ENCODE peak calls at places on chromosomes 4 and X, in nine cellular contexts. X is psoas muscle, Y is HFFc6, I is Calu3, O is WERI-Rb-1, A is colonic mucosa, V is left lung, M is GM20000, J is esophagus muscularis mucosa. R is an unnamed sample.
A peak's percentile ranks its signal among the peaks of the same experiment; 100 is the strongest.

GRCh38 chr4:26854701-26855100 is 5.9 kb upstream of the STIM2 start:
- DNase-seq in O (no peak), Y (no peak), A (no peak), X (no peak), J (no peak), M (no peak), V (no peak), I (no peak), R (no peak)

GRCh38 chrX:54540289-54540688 is 10.3 kb downstream of the GNL3L start:
- DNase-seq in V (no peak), J (no peak), A (no peak), X (no peak), M (no peak), I (no peak), Y (peak; percentile 69), O (no peak), R (no peak)

GRCh38 chr4:140426610-140427103 is 791 bp downstream of the CLGN start:
- DNase-seq in O (peak; percentile 71), V (no peak), X (peak; percentile 47), A (no peak), I (peak; percentile 16), M (peak; percentile 16), Y (no peak), J (no peak), R (no peak)

GRCh38 chr4:2059034-2059725 is at the start of gene NAT8L:
- DNase-seq in J (no peak), V (no peak), X (peak; percentile 69), O (peak; percentile 82), M (peak; percentile 81), Y (no peak), I (no peak), A (no peak), R (no peak)

GRCh38 chr4:175443547-175443946 is 368.5 kb downstream of the GPM6A start:
- DNase-seq in I (no peak), Y (no peak), J (no peak), A (no peak), X (no peak), M (no peak), V (no peak), O (no peak), R (no peak)

GRCh38 chr4:138659640-138660325 is 355.8 kb upstream of the NOCT start:
- DNase-seq in Y (no peak), M (no peak), V (no peak), J (no peak), O (no peak), X (no peak), A (no peak), I (no peak), R (no peak)

GRCh38 chr4:83639849-83640493 is 104.1 kb downstream of the GPAT3 start:
- DNase-seq in A (peak; percentile 80), X (no peak), O (peak; percentile 38), I (peak; percentile 63), M (peak; percentile 51), V (no peak), J (no peak), Y (peak; percentile 68), R (no peak)

GRCh38 chrX:50470103-50471031 is at the start of gene DGKK:
- DNase-seq in V (no peak), J (no peak), M (no peak), Y (no peak), A (no peak), X (no peak), I (no peak), O (no peak), R (no peak)

GRCh38 chr4:37392540-37393255 is 148.2 kb downstream of the NWD2 start:
- DNase-seq in O (no peak), A (peak; percentile 26), V (peak; percentile 57), J (no peak), I (peak; percentile 15), X (no peak), M (no peak), Y (no peak), R (no peak)

GRCh38 chr4:36243355-36244256 is 708 bp downstream of the ARAP2 start:
- DNase-seq in I (peak; percentile 24), A (peak; percentile 64), M (peak; percentile 49), O (no peak), V (peak; percentile 60), J (no peak), Y (no peak), X (peak; percentile 63), R (no peak)

GRCh38 chr4:57943672-57944071 is 833.5 kb upstream of the IGFBP7 start:
- DNase-seq in J (no peak), A (no peak), V (no peak), X (no peak), I (no peak), Y (no peak), M (no peak), O (no peak), R (no peak)

GRCh38 chr4:182554736-182555135 is 311.5 kb downstream of the TENM3 start:
- DNase-seq in Y (peak; percentile 27), I (no peak), J (no peak), X (no peak), M (no peak), V (no peak), A (no peak), O (no peak), R (no peak)

GRCh38 chr4:108941914-108942379 is 179.1 kb upstream of the ETNPPL start:
- DNase-seq in V (no peak), X (peak; percentile 57), O (no peak), I (no peak), J (no peak), A (no peak), M (no peak), Y (no peak), R (no peak)

GRCh38 chrX:39931554-39932282 is 166.0 kb downstream of the BCOR start:
- DNase-seq in V (no peak), J (no peak), M (no peak), Y (no peak), I (no peak), X (no peak), A (no peak), O (no peak), R (no peak)

GRCh38 chr4:94934864-94935263 is 177.1 kb downstream of the BMPR1B start:
- DNase-seq in M (no peak), Y (no peak), X (no peak), A (no peak), I (no peak), O (no peak), V (no peak), J (no peak), R (no peak)

GRCh38 chr4:101068115-101068514 is 279.2 kb downstream of the PPP3CA start:
- DNase-seq in V (no peak), X (no peak), Y (no peak), M (no peak), J (no peak), O (no peak), I (no peak), A (no peak), R (no peak)

GRCh38 chr4:16157609-16158503 is 68.4 kb downstream of the TAPT1 start:
- DNase-seq in M (no peak), O (peak; percentile 93), Y (no peak), J (no peak), A (peak; percentile 34), I (no peak), V (no peak), X (no peak), R (no peak)

GRCh38 chrX:86349115-86349514 is 200.9 kb downstream of the DACH2 start:
- DNase-seq in J (no peak), Y (no peak), V (no peak), M (no peak), I (no peak), X (no peak), O (no peak), A (no peak), R (peak; percentile 51)

DNA sequence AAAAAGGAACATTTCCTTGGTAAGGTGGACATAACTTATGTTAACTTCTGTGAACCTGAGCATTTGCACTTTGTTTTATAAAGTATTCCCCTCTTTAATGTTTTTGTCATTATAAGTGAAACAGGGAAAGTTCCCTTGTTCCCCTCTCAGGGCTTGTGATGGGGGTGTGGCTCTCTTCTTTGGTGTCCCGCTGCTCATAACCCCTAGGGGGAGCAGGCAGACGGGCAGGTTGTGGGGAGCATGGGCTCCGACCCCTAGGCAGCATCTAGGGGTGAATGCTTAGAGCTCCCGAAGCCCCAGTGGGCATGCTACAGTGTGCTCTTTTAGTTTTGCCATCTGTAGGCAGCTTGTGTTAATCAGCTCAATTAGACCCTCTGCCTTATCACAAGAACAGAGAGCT is 200.4 kb downstream of the DACH2 start:
- DNase-seq in Y (no peak), I (no peak), J (no peak), M (no peak), O (peak; percentile 10), V (no peak), X (no peak), A (no peak), R (peak; percentile 53)
- TF ChIP-seq CTCF in Y (no peak), I (no peak), J (no peak), M (no peak), O (peak; percentile 38), V (no peak), X (no peak), A (no peak), R (no peak)

GRCh38 chr4:97984545-97985131 is 158.6 kb downstream of the STPG2 start:
- DNase-seq in J (no peak), V (no peak), I (peak; percentile 14), A (no peak), Y (no peak), X (no peak), O (peak; percentile 50), M (no peak), R (no peak)

GRCh38 chr4:97990409-97990808 is 152.9 kb downstream of the STPG2 start:
- DNase-seq in V (no peak), M (no peak), O (no peak), Y (no peak), A (no peak), X (no peak), J (no peak), I (no peak), R (no peak)

GRCh38 chr4:97987019-97987648 is 156.1 kb downstream of the STPG2 start:
- DNase-seq in I (no peak), M (no peak), O (no peak), J (no peak), Y (peak; percentile 8), V (no peak), X (no peak), A (no peak), R (no peak)
- TF ChIP-seq CTCF in I (peak; percentile 26), M (no peak), O (peak; percentile 48), J (no peak), Y (peak; percentile 62), V (no peak), X (no peak), A (no peak), R (peak; percentile 83)

GRCh38 chr4:115272585-115272984 is 159.2 kb upstream of the NDST4 start:
- DNase-seq in X (no peak), I (no peak), M (no peak), J (no peak), A (no peak), V (no peak), O (no peak), Y (no peak), R (no peak)
- TF ChIP-seq CTCF in X (no peak), I (no peak), M (no peak), J (no peak), A (no peak), V (no peak), O (no peak), Y (no peak), R (no peak)

DNA sequence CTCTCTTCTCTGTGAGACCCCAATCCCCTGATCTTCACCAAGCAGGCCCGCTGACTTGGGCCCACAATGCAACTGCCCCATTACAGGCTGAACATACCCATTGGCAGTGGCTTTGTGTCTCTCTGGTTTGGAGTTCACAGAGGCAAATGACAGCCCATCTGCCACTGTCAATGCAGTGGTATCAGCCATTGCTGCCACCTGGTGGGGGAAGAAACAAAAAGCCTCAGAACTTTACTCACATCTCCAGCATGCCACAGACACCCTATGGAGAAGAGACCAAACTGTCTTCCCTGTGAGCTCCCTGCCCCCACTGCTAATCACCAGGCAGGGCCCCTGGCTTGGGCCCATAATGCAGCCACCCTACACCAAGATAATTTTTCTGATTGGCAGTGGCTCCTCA is 729.3 kb upstream of the ACTRT1 start:
- DNase-seq in X (no peak), I (peak; percentile 19), A (peak; percentile 50), Y (no peak), V (no peak), J (no peak), M (no peak), O (peak; percentile 68), R (no peak)
- TF ChIP-seq CTCF in X (peak; percentile 4), I (no peak), A (peak; percentile 27), Y (no peak), V (no peak), J (no peak), M (no peak), O (peak; percentile 66), R (peak; percentile 33)